ENCODE peak calls at places on chromosomes 4 and X, in five cellular contexts. C, Y, J, H and A are unnamed samples.

GRCh38 chr4:147863111-147863747 is 131.3 kb downstream of the ARHGAP10 start:
- DNase-seq in C (no peak), Y (no peak), J (no peak), H (no peak), A (no peak)

GRCh38 chr4:685681-686218 is 3.2 kb downstream of the SLC49A3 start:
- DNase-seq in C (no peak), Y (no peak), J (no peak), H (no peak), A (no peak)

GRCh38 chr4:177185151-177185550 is 124.5 kb upstream of the NEIL3 start:
- DNase-seq in C (no peak), Y (no peak), J (no peak), H (no peak), A (no peak)

GRCh38 chrX:100812216-100813158 is 7.7 kb upstream of the CSTF2 start:
- DNase-seq in C (no peak), Y (no peak), J (no peak), H (no peak), A (no peak)

GRCh38 chr4:168318266-168318895 is at the start of gene DDX60:
- DNase-seq in C (peak), Y (peak), J (peak), H (no peak), A (peak)

GRCh38 chrX:19867938-19868337 is 19.5 kb downstream of the SH3KBP1 start:
- DNase-seq in C (no peak), Y (no peak), J (no peak), H (no peak), A (no peak)

GRCh38 chr4:37305984-37306383 is 61.4 kb downstream of the NWD2 start:
- DNase-seq in C (no peak), Y (no peak), J (no peak), H (no peak), A (no peak)

GRCh38 chrX:125205084-125205917 is 114.4 kb upstream of the TEX13C start:
- DNase-seq in C (no peak), Y (no peak), J (no peak), H (no peak), A (no peak)

GRCh38 chr4:7546152-7546808 is 111.5 kb upstream of the PSAPL1 start:
- DNase-seq in C (no peak), Y (no peak), J (no peak), H (no peak), A (no peak)

GRCh38 chrX:39948564-39948963 is 149.2 kb downstream of the BCOR start:
- DNase-seq in C (no peak), Y (no peak), J (no peak), H (no peak), A (no peak)

GRCh38 chr4:153217440-153217839 is 13.2 kb downstream of the TRIM2 start:
- DNase-seq in C (no peak), Y (no peak), J (no peak), H (no peak), A (no peak)

GRCh38 chrX:19343085-19343461 is 654 bp upstream of the PDHA1 start:
- DNase-seq in C (no peak), Y (no peak), J (no peak), H (no peak), A (no peak)

GRCh38 chrX:27838176-27838575 is 30.4 kb downstream of the MAGEB10 start:
- DNase-seq in C (no peak), Y (no peak), J (no peak), H (no peak), A (no peak)

GRCh38 chr4:75432683-75433082 is 81.5 kb downstream of the RCHY1 start:
- DNase-seq in C (no peak), Y (no peak), J (no peak), H (no peak), A (no peak)

GRCh38 chr4:8914461-8915171 is 43.0 kb upstream of the HMX1 start:
- DNase-seq in C (peak), Y (no peak), J (no peak), H (no peak), A (peak)

DNA sequence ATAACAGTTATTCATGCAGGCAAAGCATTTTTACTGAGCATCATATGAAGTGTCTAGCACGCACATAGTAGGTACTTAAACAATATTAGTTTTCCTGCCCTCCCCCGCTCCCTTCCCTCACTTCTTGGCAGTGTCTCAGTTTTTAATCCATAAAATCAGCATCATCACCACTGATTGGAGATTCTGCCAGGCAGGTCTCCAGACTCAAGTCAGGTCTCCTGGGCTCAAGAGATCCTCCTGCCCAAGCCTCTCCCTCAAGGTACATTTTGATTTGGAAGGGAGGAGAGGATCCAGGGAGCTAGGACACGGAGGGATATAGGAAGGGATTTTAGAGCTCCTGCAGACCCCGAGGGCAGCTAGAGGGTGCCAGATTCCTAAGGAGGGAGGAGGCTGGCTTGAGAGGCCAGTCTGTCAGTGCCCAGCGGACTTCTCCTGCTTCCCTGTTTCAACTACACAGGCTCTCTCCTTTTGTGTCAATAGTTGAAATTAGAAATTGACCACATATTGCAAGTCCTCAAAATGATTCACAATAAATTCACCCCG is 4.4 kb upstream of the FAT1 start:
- DNase-seq in C (no peak), Y (no peak), J (no peak), H (no peak), A (no peak)
- TF ChIP-seq TAF1 in C (no peak), Y (no peak), J (no peak), H (no peak), A (no peak)

DNA sequence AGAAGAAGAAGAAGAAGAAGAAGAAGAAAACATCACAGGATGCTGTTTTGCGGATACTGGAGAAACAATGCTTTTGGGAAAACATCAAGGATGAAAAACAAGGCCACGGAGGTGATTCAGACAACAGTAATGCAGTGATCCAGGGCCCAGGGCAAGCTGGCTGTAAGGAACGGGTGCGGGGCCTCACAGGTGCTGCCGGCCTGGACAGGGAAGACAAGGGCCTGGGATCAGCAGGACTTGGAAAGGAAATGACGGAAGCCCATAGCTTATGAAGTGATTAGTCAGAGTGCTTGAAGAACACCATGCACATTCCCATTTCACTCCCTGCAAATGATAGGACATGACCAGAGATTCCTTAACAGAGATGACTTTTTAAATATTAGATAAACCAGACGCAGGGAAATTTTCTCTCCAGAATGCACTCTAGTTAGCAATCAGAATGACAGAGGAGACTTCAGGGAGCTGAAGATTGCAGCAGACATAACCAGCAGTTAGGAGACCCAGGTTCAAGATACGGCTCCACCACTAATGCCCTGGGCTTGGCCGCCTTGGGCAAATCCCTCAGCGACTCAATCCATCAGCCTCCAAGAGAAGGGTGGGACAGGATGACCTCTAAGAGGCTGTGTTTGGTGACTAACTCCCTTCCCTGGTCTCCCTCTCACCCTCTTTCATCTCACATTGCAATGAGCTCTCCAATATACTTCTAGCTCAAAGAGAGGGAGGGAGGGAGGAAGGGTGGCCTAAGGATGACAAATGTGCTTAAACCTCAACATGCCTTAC is 54.1 kb downstream of the APBB2 start:
- DNase-seq in C (no peak), Y (no peak), J (peak), H (no peak), A (no peak)
- TF ChIP-seq POLR2AphosphoS5 in C (no peak), Y (no peak), J (no peak), H (no peak), A (no peak)

GRCh38 chr4:99235955-99236354 is 16.9 kb upstream of the ADH6 start:
- DNase-seq in C (no peak), Y (no peak), J (no peak), H (no peak), A (no peak)
- TF ChIP-seq POLR2A in C (no peak), Y (no peak), J (no peak), H (no peak), A (no peak)

DNA sequence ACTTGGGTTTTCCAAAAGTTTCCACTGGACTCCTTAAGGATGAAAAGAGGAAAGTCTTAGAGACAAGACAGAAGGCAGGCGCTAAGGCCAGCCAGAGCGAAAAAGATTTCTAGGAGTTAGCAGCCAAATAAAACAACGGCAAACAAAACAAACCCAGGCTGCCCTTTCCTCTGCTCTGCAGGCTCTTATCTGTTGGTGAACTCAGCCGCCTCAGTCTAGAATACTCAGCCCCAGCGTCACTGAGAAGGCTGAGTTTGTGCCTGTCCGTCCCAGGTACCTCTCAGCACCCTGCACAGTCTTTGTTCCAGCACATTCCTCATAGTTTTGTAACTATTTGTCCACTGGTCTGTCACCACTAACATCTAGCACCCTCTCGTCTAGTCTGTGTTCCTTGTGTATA is 75.6 kb upstream of the FAM9C start:
- DNase-seq in C (no peak), Y (no peak), J (no peak), H (no peak), A (no peak)
- TF ChIP-seq TAF1 in C (no peak), Y (no peak), J (no peak), H (no peak), A (no peak)

DNA sequence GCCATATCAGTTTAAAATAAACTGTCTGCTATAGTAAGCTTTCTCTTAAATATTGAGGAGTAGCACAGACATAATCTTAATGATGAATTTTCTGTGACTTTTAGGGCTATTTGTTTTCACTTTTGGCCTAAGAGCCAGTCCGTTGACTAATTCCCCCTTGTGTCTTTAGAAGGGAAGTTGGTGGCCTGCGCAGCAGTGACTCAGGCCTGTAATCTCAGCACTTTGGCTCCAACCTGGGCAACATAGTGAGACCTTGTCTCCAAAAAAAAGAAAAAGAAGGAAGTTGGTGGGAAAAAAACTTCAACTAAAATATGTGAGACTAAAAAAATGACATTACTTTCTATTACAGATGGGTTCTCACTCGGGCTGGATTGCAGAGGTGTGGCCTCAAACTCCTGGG is 3.4 kb downstream of the NCAPG start:
- DNase-seq in C (no peak), Y (no peak), J (no peak), H (no peak), A (no peak)
- TF ChIP-seq POLR2AphosphoS5 in C (no peak), Y (no peak), J (no peak), H (no peak), A (no peak)

GRCh38 chrX:70806081-70806480 is 102.4 kb downstream of the TEX11 start:
- DNase-seq in C (no peak), Y (no peak), J (no peak), H (no peak), A (no peak)

DNA sequence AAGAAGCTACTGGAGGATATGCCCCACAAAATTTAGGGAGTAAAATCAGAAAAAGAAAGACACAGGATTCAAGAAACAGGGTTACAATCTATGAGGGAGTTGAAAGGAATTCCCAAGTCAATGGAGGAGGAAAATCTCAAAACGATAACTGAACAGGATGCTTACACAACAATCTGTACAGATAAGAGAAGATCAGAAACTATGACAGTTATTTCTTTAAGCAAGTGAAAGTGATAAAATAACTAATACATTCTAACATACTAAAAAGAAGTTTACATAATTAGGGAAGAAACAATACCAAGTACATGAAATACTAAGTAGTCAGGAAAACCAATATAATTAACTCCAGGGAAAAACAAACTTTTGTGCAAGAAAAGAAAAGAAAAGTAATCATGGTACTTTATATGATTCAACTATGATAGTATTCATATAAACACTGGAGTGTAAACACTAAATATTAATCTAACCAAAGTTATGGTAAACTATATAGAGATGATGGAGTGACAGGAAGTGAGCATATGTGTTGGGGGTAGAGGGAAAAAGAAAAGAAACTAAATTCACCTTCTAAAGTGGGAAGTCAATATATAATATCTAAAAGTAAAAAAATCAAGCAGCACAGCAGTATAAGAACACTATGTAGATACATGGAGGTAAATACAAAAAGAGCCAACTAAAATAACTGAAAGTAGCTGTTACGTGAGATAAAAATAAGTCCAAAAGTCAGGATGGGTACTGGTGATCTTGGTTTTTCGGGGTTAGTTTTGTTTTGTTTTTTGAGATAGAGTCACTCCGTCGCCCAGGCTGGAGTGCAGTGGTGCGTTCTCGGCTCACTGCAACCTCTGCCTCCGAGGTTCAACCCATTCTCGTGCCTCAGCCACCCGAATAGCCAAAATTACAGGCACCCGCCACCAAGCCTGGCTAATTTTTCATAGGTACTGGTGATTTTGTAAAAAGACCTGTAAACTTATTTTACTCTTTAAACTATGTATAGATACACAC is 99.3 kb downstream of the TEX11 start:
- DNase-seq in C (no peak), Y (no peak), J (no peak), H (no peak), A (no peak)
- TF ChIP-seq POLR2A in C (no peak), Y (no peak), J (no peak), H (no peak), A (no peak)

GRCh38 chr4:101835121-101835904 is 44.8 kb downstream of the BANK1 start:
- DNase-seq in C (no peak), Y (no peak), J (no peak), H (no peak), A (no peak)
- TF ChIP-seq TAF1 in C (no peak), Y (no peak), J (no peak), H (no peak), A (no peak)